ENCODE peak calls at places on chromosomes 1 and 21, in six cellular contexts. Z, O, I, V, R and P are unnamed samples.

GRCh38 chr21:44298301-44298700 is 1.6 kb upstream of the PFKL start:
- DNase-seq in Z (no peak), O (no peak), I (peak; percentile 69), V (peak; percentile 51), R (no peak), P (no peak)

GRCh38 chr21:14959343-14959742 is 105.5 kb downstream of the NRIP1 start:
- DNase-seq in Z (no peak), O (no peak), I (no peak), V (no peak), R (no peak), P (no peak)

GRCh38 chr1:19762175-19762779 is 37.4 kb downstream of the TMCO4 start:
- DNase-seq in Z (no peak), O (peak; percentile 30), I (no peak), V (peak; percentile 44), R (peak; percentile 28), P (peak; percentile 73)

GRCh38 chr1:167926486-167926997 is 9.9 kb upstream of the DCAF6 start:
- DNase-seq in Z (no peak), O (peak; percentile 71), I (no peak), V (no peak), R (no peak), P (peak; percentile 42)

GRCh38 chr1:44496541-44497171 is 91.6 kb downstream of the RNF220 start:
- DNase-seq in Z (no peak), O (no peak), I (no peak), V (no peak), R (no peak), P (no peak)

GRCh38 chr21:14863745-14864210 is 201.0 kb downstream of the NRIP1 start:
- DNase-seq in Z (no peak), O (peak; percentile 56), I (no peak), V (no peak), R (no peak), P (no peak)

GRCh38 chr1:111903858-111904449 is 85.5 kb downstream of the KCND3 start:
- DNase-seq in Z (no peak), O (no peak), I (no peak), V (no peak), R (no peak), P (no peak)

GRCh38 chr1:245301162-245301580 is 146.4 kb downstream of the KIF26B start:
- DNase-seq in Z (no peak), O (no peak), I (no peak), V (no peak), R (no peak), P (no peak)

GRCh38 chr1:181919729-181919991 is 141.9 kb downstream of the ZNF648 start:
- DNase-seq in Z (no peak), O (no peak), I (no peak), V (no peak), R (no peak), P (peak; percentile 29)

GRCh38 chr1:227774721-227775665 is 39.8 kb downstream of the SNAP47 start:
- DNase-seq in Z (no peak), O (no peak), I (no peak), V (no peak), R (no peak), P (no peak)

GRCh38 chr21:46656820-46657219 is 21.3 kb downstream of the PRMT2 start:
- DNase-seq in Z (no peak), O (no peak), I (no peak), V (no peak), R (no peak), P (no peak)

GRCh38 chr1:108521990-108522393 is 37.9 kb upstream of the EEIG2 start:
- DNase-seq in Z (no peak), O (no peak), I (no peak), V (no peak), R (no peak), P (no peak)

GRCh38 chr1:53747841-53748240 is 8.9 kb upstream of the GLIS1 start:
- DNase-seq in Z (no peak), O (no peak), I (no peak), V (no peak), R (no peak), P (no peak)

GRCh38 chr21:33432496-33432895 is 29.3 kb downstream of the IFNGR2 start:
- DNase-seq in Z (no peak), O (no peak), I (no peak), V (no peak), R (no peak), P (no peak)

GRCh38 chr21:46145840-46146691 is 9.3 kb downstream of the FTCD start:
- DNase-seq in Z (no peak), O (no peak), I (no peak), V (no peak), R (no peak), P (no peak)

GRCh38 chr1:70442486-70442885 is 31.4 kb downstream of the CTH start:
- DNase-seq in Z (no peak), O (no peak), I (no peak), V (no peak), R (no peak), P (peak; percentile 38)

GRCh38 chr1:178503849-178504248 is 7.1 kb upstream of the CLEC20A start:
- DNase-seq in Z (no peak), O (no peak), I (no peak), V (no peak), R (no peak), P (no peak)

GRCh38 chr1:16956775-16957174 is 23.6 kb downstream of the MFAP2 start:
- DNase-seq in Z (no peak), O (no peak), I (no peak), V (no peak), R (no peak), P (no peak)

GRCh38 chr1:243287128-243287470 is 31.3 kb downstream of the SDCCAG8 start:
- DNase-seq in Z (no peak), O (no peak), I (no peak), V (no peak), R (no peak), P (no peak)

GRCh38 chr1:19124273-19124672 is 85.8 kb downstream of the UBR4 start:
- DNase-seq in Z (no peak), O (no peak), I (no peak), V (no peak), R (no peak), P (no peak)

GRCh38 chr21:36470294-36470693 is 9.6 kb downstream of the CLDN14 start:
- DNase-seq in Z (no peak), O (no peak), I (no peak), V (no peak), R (no peak), P (peak; percentile 41)

GRCh38 chr1:56073614-56074356 is 505.6 kb downstream of the PLPP3 start:
- DNase-seq in Z (no peak), O (peak; percentile 27), I (no peak), V (no peak), R (no peak), P (no peak)

GRCh38 chr1:54229281-54229891 is 29.4 kb downstream of the MRPL37 start:
- DNase-seq in Z (peak; percentile 21), O (no peak), I (no peak), V (no peak), R (peak; percentile 77), P (no peak)

GRCh38 chr1:246907472-246907871 is 24.3 kb downstream of the AHCTF1 start:
- DNase-seq in Z (peak; percentile 21), O (peak; percentile 63), I (peak; percentile 59), V (peak; percentile 51), R (no peak), P (peak; percentile 66)

GRCh38 chr1:220521755-220522154 is 6.2 kb upstream of the MARK1 start:
- DNase-seq in Z (no peak), O (no peak), I (no peak), V (no peak), R (no peak), P (no peak)

GRCh38 chr21:41506526-41507520 is 1.1 kb downstream of the TMPRSS2 start:
- DNase-seq in Z (no peak), O (no peak), I (no peak), V (no peak), R (peak; percentile 25), P (peak; percentile 63)

GRCh38 chr21:18369115-18369514 is 34.5 kb downstream of the TMPRSS15 start:
- DNase-seq in Z (no peak), O (peak; percentile 34), I (peak; percentile 80), V (peak; percentile 63), R (no peak), P (peak; percentile 54)
- TF ChIP-seq CTCF in Z (no peak), O (peak; percentile 47), I (peak; percentile 63), V (peak; percentile 72), R (peak; percentile 28), P (peak; percentile 63)

GRCh38 chr1:5562769-5563168 is 429.5 kb downstream of the NPHP4 start:
- DNase-seq in Z (no peak), O (no peak), I (no peak), V (no peak), R (no peak), P (no peak)

GRCh38 chr1:5565726-5566125 is 426.5 kb downstream of the NPHP4 start:
- DNase-seq in Z (no peak), O (no peak), I (no peak), V (no peak), R (no peak), P (no peak)

GRCh38 chr1:5563861-5564577 is 428.2 kb downstream of the NPHP4 start:
- DNase-seq in Z (no peak), O (no peak), I (no peak), V (no peak), R (no peak), P (no peak)

GRCh38 chr1:5565281-5565680 is 426.9 kb downstream of the NPHP4 start:
- DNase-seq in Z (no peak), O (no peak), I (no peak), V (no peak), R (no peak), P (no peak)

DNA sequence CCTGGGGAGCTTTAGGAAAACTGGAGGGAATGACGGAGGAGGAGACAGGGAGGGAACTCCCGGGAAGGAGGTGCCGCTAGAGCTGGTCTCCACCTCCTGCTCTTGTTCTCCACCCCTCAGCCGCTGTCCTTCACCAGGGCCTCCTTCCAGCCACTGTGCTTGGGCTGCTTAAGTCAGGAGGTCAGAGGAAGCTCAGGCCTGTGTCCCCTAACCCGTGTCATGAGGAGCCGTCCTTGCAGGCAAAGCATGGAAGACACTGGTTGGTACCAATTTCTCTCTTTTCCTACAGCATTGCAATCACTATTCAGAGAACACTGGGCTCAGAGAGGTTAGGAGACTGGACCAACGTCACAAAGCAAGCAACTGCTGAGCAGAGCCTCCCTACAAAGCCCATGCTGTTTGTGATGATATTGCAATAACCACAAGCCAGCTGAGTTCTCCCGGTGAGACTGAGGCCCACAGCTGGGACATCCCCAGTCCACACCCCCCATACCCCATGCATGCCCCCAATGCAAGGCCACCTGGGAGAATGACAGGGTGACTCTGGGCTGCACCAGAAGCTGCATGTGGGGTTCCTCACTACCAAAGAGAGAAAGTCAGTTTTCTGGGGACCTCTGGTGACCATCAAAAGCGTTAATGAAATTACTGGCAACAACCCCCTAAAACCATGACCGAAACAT is 427.5 kb downstream of the NPHP4 start:
- DNase-seq in Z (no peak), O (no peak), I (no peak), V (no peak), R (no peak), P (no peak)
- H3K9me2 ChIP-seq in Z (no peaks in the 10 kb centered on the region), O (no peaks in the 10 kb centered on the region), I (no peaks in the 10 kb centered on the region), V (no peaks in the 10 kb centered on the region), R (no peaks in the 10 kb centered on the region), P (no peaks in the 10 kb centered on the region)

DNA sequence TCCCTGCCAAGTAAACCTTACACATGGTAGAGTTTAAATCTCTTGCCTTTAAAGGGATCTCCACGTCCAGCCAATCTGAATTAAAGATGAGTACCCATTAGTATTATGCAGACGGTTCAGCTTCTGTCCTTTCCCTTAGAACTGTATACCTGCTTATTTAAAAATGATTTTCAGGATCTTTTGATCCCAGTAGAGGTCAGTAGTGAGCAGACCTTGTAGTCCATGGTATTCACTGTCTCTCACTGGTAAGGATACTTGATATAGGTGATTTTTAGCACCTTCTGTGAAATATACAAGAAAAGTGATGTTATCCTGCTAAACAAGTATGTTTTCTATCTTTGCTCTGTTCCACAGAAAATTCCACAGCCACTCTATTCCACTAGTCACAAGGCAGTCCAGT is 1211.6 kb upstream of the ADGRL4 start:
- DNase-seq in Z (peak; percentile 54), O (peak; percentile 69), I (peak; percentile 71), V (peak; percentile 48), R (no peak), P (peak; percentile 80)
- TF ChIP-seq CTCF in Z (peak; percentile 26), O (peak; percentile 62), I (peak; percentile 75), V (peak; percentile 78), R (peak; percentile 76), P (peak; percentile 66)

GRCh38 chr1:8409107-8409506 is 91.2 kb downstream of the SLC45A1 start:
- DNase-seq in Z (no peak), O (peak; percentile 81), I (no peak), V (peak; percentile 37), R (no peak), P (peak; percentile 63)
- H3K9me2 ChIP-seq in Z (no peaks in the 10 kb centered on the region), O (no peaks in the 10 kb centered on the region), I (no peaks in the 10 kb centered on the region), V (no peaks in the 10 kb centered on the region), R (no peaks in the 10 kb centered on the region), P (no peaks in the 10 kb centered on the region)